ENCODE peak calls at places on chromosomes 6 and 20, in seven cellular contexts. R is transverse colon, W is H54, F is upper lobe of left lung, P is sigmoid colon, J is uterus, O is GM12892. H is an unnamed sample.

GRCh38 chr20:62336329-62336728 is 30.8 kb downstream of the LAMA5 start:
- DNase-seq in F (no peak), J (no peak), W (no peak), O (no peak), R (no peak), P (no peak), H (no peak)

GRCh38 chr20:39048000-39048696 is 86.0 kb downstream of the DHX35 start:
- DNase-seq in O (peak; percentile 72), W (peak; percentile 84), F (peak; percentile 86), J (peak; percentile 74), R (peak; percentile 82), P (peak; percentile 89), H (peak; percentile 93)

GRCh38 chr20:58852559-58853271 is at the start of gene GNAS:
- DNase-seq in O (no peak), J (peak; percentile 42), P (no peak), R (peak; percentile 62), F (peak; percentile 45), W (no peak), H (peak; percentile 80)

GRCh38 chr6:106422551-106422950 is 62.0 kb downstream of the CRYBG1 start:
- DNase-seq in O (no peak), W (no peak), J (no peak), R (no peak), F (no peak), P (no peak), H (no peak)

GRCh38 chr6:83707829-83708545 is 914 bp downstream of the SNAP91 start:
- DNase-seq in R (no peak), W (no peak), F (no peak), O (no peak), P (peak; percentile 56), J (no peak), H (no peak)

GRCh38 chr20:14334306-14334930 is 3.0 kb downstream of the FLRT3 start:
- DNase-seq in R (no peak), W (no peak), F (peak; percentile 60), P (peak; percentile 67), J (peak; percentile 25), O (no peak), H (no peak)

GRCh38 chr6:48869595-48869994 is 593.5 kb downstream of the MMUT start:
- DNase-seq in F (no peak), O (no peak), R (no peak), W (no peak), J (no peak), P (no peak), H (no peak)

GRCh38 chr6:113057567-113058053 is 710.5 kb downstream of the RFPL4B start:
- DNase-seq in F (no peak), P (no peak), J (no peak), O (no peak), W (no peak), R (no peak), H (no peak)

GRCh38 chr6:1424306-1424927 is 35.0 kb downstream of the FOXF2 start:
- DNase-seq in J (no peak), P (peak; percentile 75), W (peak; percentile 53), O (peak; percentile 47), F (peak; percentile 52), R (peak; percentile 51), H (no peak)

GRCh38 chr6:143058987-143059386 is 1.7 kb upstream of the AIG1 start:
- DNase-seq in R (no peak), P (no peak), W (no peak), J (no peak), O (no peak), F (no peak), H (no peak)

GRCh38 chr20:38703526-38703925 is 20.8 kb upstream of the SLC32A1 start:
- DNase-seq in W (no peak), R (no peak), J (no peak), O (no peak), F (no peak), P (no peak), H (no peak)

GRCh38 chr6:85015396-85015990 is 251.1 kb upstream of the TBX18 start:
- DNase-seq in J (no peak), O (no peak), W (peak; percentile 33), F (peak; percentile 38), P (no peak), R (peak; percentile 8), H (no peak)

GRCh38 chr6:134896881-134897280 is 53.0 kb downstream of the ALDH8A1 start:
- DNase-seq in O (no peak), R (no peak), F (no peak), J (no peak), P (no peak), W (no peak), H (no peak)

GRCh38 chr20:31809656-31810055 is 9.5 kb upstream of the MYLK2 start:
- DNase-seq in F (no peak), R (no peak), W (no peak), J (no peak), P (no peak), O (no peak), H (no peak)

GRCh38 chr6:35754452-35755321 is 17.9 kb downstream of the ARMC12 start:
- DNase-seq in F (no peak), J (no peak), P (no peak), R (no peak), W (no peak), O (no peak), H (no peak)

GRCh38 chr6:91569071-91569470 is 982.2 kb upstream of the MAP3K7 start:
- DNase-seq in J (no peak), W (no peak), P (no peak), O (no peak), R (no peak), F (no peak), H (no peak)

GRCh38 chr20:63973160-63973479 is 3.4 kb upstream of the ZNF512B start:
- DNase-seq in R (no peak), P (no peak), J (no peak), F (no peak), W (no peak), O (no peak), H (no peak)

GRCh38 chr6:13908955-13909381 is 15.8 kb upstream of the RNF182 start:
- DNase-seq in P (peak; percentile 71), W (peak; percentile 69), J (peak; percentile 42), F (peak; percentile 50), R (peak; percentile 36), O (peak; percentile 25), H (no peak)

GRCh38 chr6:132430110-132430509 is 28.8 kb upstream of the MOXD1 start:
- DNase-seq in O (no peak), W (no peak), F (no peak), P (no peak), R (no peak), J (no peak), H (no peak)

GRCh38 chr20:37935435-37935834 is 32.5 kb downstream of the VSTM2L start:
- DNase-seq in F (no peak), R (no peak), P (peak; percentile 47), W (no peak), J (no peak), O (no peak), H (peak; percentile 84)

GRCh38 chr20:17358854-17359253 is 132.0 kb downstream of the PCSK2 start:
- DNase-seq in J (no peak), W (no peak), F (no peak), O (no peak), P (no peak), R (no peak), H (no peak)

GRCh38 chr6:165663736-165664552 is 903 bp upstream of the PDE10A start:
- DNase-seq in F (no peak), R (no peak), O (no peak), J (no peak), W (no peak), P (no peak), H (no peak)

GRCh38 chr6:16639689-16640480 is 121.4 kb downstream of the ATXN1 start:
- DNase-seq in R (no peak), W (peak; percentile 59), F (no peak), P (no peak), J (no peak), O (no peak), H (no peak)

GRCh38 chr6:26657268-26657667 is 2.3 kb downstream of the ZNF322 start:
- DNase-seq in R (no peak), W (no peak), P (no peak), J (no peak), O (no peak), F (no peak), H (no peak)

GRCh38 chr6:19873031-19873430 is 35.9 kb downstream of the ID4 start:
- DNase-seq in R (no peak), F (no peak), J (no peak), P (no peak), W (no peak), O (no peak), H (no peak)

GRCh38 chr6:158803733-158804143 is 15.4 kb downstream of the EZR start:
- DNase-seq in R (no peak), F (no peak), W (no peak), P (no peak), J (no peak), O (peak; percentile 43), H (no peak)
- TF ChIP-seq POLR2A in R (peak; percentile 14), F (no peak), W (no peak), P (no peak), J (no peak), O (peak; percentile 49), H (no peak)

GRCh38 chr6:52654007-52654406 is 16.9 kb upstream of the TMEM14A start:
- DNase-seq in P (no peak), R (no peak), F (no peak), J (no peak), W (no peak), O (no peak), H (no peak)

GRCh38 chr6:52653151-52653550 is 17.8 kb upstream of the TMEM14A start:
- DNase-seq in P (no peak), J (no peak), F (no peak), R (no peak), W (no peak), O (no peak), H (no peak)

GRCh38 chr6:52657870-52658269 is 13.0 kb upstream of the TMEM14A start:
- DNase-seq in W (no peak), P (no peak), J (no peak), F (no peak), O (no peak), R (no peak), H (no peak)

GRCh38 chr6:52650946-52651345 is 20.0 kb upstream of the TMEM14A start:
- DNase-seq in J (peak; percentile 33), F (no peak), W (no peak), P (no peak), R (no peak), O (no peak), H (no peak)

DNA sequence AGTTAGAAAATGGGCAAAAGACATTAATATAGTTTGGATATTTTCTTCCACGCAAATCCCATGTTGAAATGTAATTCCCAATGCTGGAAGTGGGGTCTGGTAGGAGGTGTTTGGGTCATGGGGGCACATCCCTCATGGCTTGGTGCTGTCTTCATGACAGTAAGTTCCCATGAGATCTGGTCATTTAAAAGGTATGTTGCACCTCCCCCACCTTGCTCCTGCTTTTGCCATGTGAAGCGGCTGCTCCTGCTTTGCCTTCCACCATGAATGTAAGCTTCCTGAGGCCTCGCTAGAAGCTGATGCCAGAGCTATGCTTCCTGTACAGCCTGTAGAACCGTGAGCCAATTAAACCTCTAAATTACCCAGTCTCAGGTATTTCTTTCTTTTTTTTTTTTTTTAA is 16.3 kb upstream of the TMEM14A start:
- DNase-seq in P (no peak), F (no peak), O (no peak), J (no peak), W (no peak), R (no peak), H (no peak)
- TF ChIP-seq POLR2A in P (no peak), F (no peak), O (no peak), J (no peak), W (no peak), R (no peak), H (no peak)

GRCh38 chr6:25105070-25105925 is 169.5 kb upstream of the RIPOR2 start:
- DNase-seq in J (no peak), P (no peak), F (no peak), W (no peak), R (no peak), O (no peak), H (no peak)
- TF ChIP-seq POLR2A in J (no peak), P (no peak), F (no peak), W (no peak), R (no peak), O (no peak), H (no peak)

GRCh38 chr6:10837997-10838793 is at the start of gene MAK:
- DNase-seq in P (peak; percentile 83), J (peak; percentile 77), F (peak; percentile 92), R (peak; percentile 88), W (peak; percentile 88), O (peak; percentile 90), H (peak; percentile 95)
- TF ChIP-seq POLR2A in P (no peak), J (no peak), F (peak; percentile 80), R (no peak), W (no peak), O (no peak), H (no peak)